ENCODE peak calls at places on chromosomes 2 and 18, in six cellular contexts. B is PC-3, N is fibroblast of pulmonary artery, J is fibroblast of lung, X is IMR-90, V is ovary. F is an unnamed sample.

GRCh38 chr2:232539298-232540231 is at the start of gene CHRNG:
- DNase-seq in X (no peak), N (no peak), B (no peak), J (no peak), V (no peak), F (no peak)

GRCh38 chr2:124959582-124959981 is 934.5 kb downstream of the CNTNAP5 start:
- DNase-seq in V (no peak), J (peak), B (no peak), X (no peak), N (peak), F (no peak)

GRCh38 chr18:42513416-42513815 is 558.4 kb downstream of the PIK3C3 start:
- DNase-seq in B (no peak), X (no peak), J (no peak), V (no peak), N (no peak), F (no peak)

GRCh38 chr2:182229288-182229687 is 197.5 kb downstream of the PDE1A start:
- DNase-seq in B (peak), J (peak), V (no peak), N (peak), X (peak), F (no peak)

GRCh38 chr2:156704132-156704531 is 268.0 kb downstream of the GPD2 start:
- DNase-seq in B (no peak), J (peak), V (no peak), N (no peak), X (no peak), F (no peak)

GRCh38 chr2:83081835-83082522 is 1377.1 kb downstream of the SUCLG1 start:
- DNase-seq in J (peak), V (no peak), N (peak), X (peak), B (peak), F (peak)

GRCh38 chr18:62505669-62506494 is 16.9 kb upstream of the ZCCHC2 start:
- DNase-seq in B (peak), V (no peak), J (peak), N (peak), X (no peak), F (no peak)

GRCh38 chr2:226794077-226794670 is 5.4 kb downstream of the IRS1 start:
- DNase-seq in N (peak), V (no peak), B (no peak), X (peak), J (peak), F (no peak)

GRCh38 chr2:233426619-233427342 is 72.5 kb downstream of the DGKD start:
- DNase-seq in B (peak), V (no peak), J (peak), N (peak), X (peak), F (no peak)

GRCh38 chr2:71926098-71926466 is 221.6 kb downstream of the CYP26B1 start:
- DNase-seq in V (no peak), J (no peak), X (no peak), N (no peak), B (no peak), F (no peak)

GRCh38 chr2:111686994-111687393 is 197.0 kb downstream of the ANAPC1 start:
- DNase-seq in V (no peak), N (no peak), B (no peak), J (no peak), X (no peak), F (no peak)

GRCh38 chr2:112259509-112260294 is 4.9 kb upstream of the ZC3H8 start:
- DNase-seq in B (peak), N (peak), J (peak), X (peak), V (peak), F (peak)

GRCh38 chr2:182553483-182553882 is 126.6 kb upstream of the PDE1A start:
- DNase-seq in V (no peak), X (no peak), N (no peak), J (no peak), B (no peak), F (no peak)

GRCh38 chr2:62466501-62466854 is 39.5 kb downstream of the TMEM17 start:
- DNase-seq in J (no peak), B (no peak), V (no peak), X (no peak), N (no peak), F (no peak)

GRCh38 chr2:123659120-123659519 is 366.0 kb upstream of the CNTNAP5 start:
- DNase-seq in J (no peak), B (no peak), V (no peak), N (no peak), X (no peak), F (no peak)

GRCh38 chr18:11669271-11669947 is 19.7 kb upstream of the GNAL start:
- DNase-seq in V (no peak), N (no peak), X (no peak), B (no peak), J (no peak), F (no peak)

GRCh38 chr2:5690718-5691658 is 1.2 kb upstream of the SOX11 start:
- DNase-seq in J (peak), N (no peak), X (peak), V (no peak), B (no peak), F (no peak)

GRCh38 chr18:77870238-77870637 is 620.6 kb downstream of the GALR1 start:
- DNase-seq in B (no peak), V (no peak), X (no peak), J (no peak), N (no peak), F (no peak)

GRCh38 chr18:75204978-75205759 is 3.8 kb downstream of the PTGR3 start:
- DNase-seq in J (no peak), N (no peak), X (peak), B (no peak), V (no peak), F (no peak)
- H3K4me3 ChIP-seq in J (peak), N (peak), X (peak), B (no peak), V (peak), F (peak)

GRCh38 chr2:220463876-220464275 is 836.4 kb downstream of the SLC4A3 start:
- DNase-seq in B (no peak), J (no peak), N (no peak), V (no peak), X (no peak), F (no peak)
- H3K4me3 ChIP-seq in B (no peak), J (no peak), N (no peak), V (no peak), X (no peak), F (no peak)

DNA sequence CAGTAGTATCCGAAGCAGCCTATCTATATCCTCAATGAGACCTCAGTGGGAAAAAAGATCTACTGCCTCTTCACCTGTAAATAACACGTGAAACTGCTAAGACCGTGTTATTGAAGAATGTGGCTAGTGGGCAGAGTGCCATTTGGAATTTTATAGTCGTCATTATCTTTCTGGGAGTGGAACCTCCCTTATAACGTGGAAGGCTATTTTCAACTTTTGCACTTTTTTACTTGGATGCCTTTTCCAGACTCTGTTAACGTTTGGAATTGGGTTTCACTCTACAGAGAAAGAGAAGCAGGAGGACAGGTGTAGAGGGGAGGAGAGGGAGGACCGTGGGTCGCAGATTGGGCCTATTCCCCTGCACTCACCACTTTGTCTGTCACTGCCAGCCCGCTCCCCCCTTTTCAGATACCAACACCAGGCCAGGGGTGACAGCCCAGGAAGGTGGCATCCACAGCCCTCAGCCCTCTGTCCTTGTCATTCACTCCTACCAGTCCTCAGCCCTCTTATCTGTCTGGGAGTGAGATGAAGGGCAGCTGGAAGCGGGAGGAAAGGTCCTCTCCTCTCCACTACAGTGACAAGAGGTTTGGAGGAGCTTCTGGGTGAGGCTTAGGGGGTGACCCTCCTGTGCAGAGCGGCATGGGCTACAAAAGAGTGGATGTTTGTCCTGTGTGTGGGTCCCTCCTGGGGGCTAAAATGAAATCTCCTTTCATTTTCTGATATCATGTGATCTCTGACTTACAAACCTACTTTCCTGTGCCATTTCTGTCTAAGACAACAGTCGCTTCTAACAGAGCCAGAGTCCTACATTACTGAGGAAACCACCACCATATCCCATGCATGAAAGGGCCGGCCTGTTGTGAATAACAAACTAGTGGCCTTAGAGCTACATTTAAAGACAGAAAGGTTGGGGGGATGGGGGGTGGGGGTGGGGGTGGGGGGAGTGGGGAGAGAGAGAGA is 23.9 kb upstream of the CEP68 start:
- DNase-seq in V (no peak), X (no peak), N (peak), B (peak), J (no peak), F (no peak)
- H3K4me3 ChIP-seq in V (no peak), X (no peak), N (no peak), B (peak), J (no peak), F (no peak)

DNA sequence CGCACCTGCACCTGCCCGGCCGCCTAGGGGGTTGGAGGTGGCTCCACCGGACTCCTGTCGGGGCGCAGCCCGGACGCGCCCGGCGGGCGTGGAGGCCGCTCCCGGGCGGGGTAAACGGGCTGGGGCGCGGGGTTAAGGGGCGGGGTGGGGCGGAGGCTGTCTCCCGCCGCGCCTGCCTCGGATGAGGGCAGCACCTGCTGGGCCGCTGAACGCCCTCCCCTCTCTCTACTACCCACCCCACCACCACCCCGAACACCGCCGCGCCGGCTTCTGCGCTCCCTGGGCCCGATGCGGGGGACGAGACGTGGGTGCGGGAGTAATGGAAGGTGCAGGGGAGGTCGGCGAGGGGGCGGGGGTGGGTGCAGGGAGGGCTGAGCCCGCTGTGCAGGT is 224.8 kb upstream of the ID2 start:
- DNase-seq in J (no peak), V (no peak), N (no peak), X (no peak), B (no peak), F (no peak)
- H3K4me3 ChIP-seq in J (no peak), V (no peak), N (no peak), X (no peak), B (no peak), F (no peak)

GRCh38 chr2:177262137-177262536 is 2.4 kb downstream of the NFE2L2 start:
- DNase-seq in X (no peak), J (no peak), B (no peak), N (no peak), V (no peak), F (no peak)
- H3K4me3 ChIP-seq in X (peak), J (peak), B (peak), N (peak), V (peak), F (peak)

GRCh38 chr18:7919565-7919964 is 352.4 kb downstream of the PTPRM start:
- DNase-seq in V (no peak), B (peak), N (no peak), X (no peak), J (no peak), F (no peak)

GRCh38 chr18:7918696-7919095 is 351.6 kb downstream of the PTPRM start:
- DNase-seq in B (no peak), N (peak), J (no peak), X (no peak), V (no peak), F (no peak)

GRCh38 chr18:7924616-7925015 is 357.5 kb downstream of the PTPRM start:
- DNase-seq in J (no peak), N (no peak), B (no peak), V (no peak), X (no peak), F (no peak)

GRCh38 chr18:7923105-7923504 is 356.0 kb downstream of the PTPRM start:
- DNase-seq in N (no peak), J (no peak), V (no peak), B (peak), X (no peak), F (no peak)

DNA sequence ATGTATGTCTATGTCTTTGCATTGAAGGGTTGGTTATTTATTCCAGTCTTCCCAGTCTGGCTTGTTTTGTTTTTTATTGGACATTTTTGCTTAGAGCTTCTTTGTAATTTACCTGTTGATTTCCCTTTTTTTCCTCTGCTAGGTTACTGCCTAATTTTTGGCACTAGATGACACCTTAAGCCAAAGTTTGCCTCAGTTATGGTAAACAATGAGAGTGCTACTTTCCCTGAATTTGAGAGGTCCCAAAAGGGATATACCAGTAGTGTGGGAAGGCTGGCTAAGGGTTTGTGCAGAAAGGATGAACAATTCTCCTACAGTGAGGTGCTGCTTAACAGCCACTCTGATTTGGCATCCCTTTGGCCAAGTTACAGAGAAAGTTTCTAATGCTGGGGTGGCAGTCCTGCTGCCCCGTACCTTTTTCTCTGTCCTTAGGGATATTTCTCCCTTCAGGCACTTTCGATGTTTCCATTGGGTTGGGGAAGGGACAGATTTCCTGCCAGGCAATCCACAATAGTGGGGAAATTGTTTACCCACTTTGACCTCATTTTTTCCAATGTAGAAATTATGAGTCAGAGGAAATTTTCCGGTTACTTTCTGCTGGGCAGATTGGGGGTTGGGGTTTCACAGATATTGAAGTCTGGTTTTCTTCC is 354.9 kb downstream of the PTPRM start:
- DNase-seq in X (peak), N (peak), J (peak), V (no peak), B (peak), F (no peak)
- H3K4me3 ChIP-seq in X (no peak), N (no peak), J (no peak), V (no peak), B (peak), F (no peak)

DNA sequence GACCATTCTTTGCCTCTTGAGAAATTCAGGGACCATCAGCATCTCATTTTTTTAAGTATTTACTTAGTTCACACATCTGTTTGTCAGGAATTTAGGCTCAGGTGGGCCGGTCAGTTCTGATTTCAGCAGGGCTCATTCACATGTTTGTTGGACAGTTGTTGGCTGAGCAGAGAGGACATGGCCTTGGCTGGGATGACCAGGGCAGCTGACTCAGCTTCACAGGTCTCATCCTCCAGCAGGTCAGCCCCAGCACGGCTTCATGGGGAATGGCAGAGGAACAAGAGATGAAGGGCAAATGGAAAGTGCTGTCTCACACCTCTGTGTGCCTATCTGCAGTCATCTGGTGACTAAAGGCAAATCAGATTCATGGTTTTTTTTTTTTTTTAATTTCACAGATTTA is 136.1 kb upstream of the TMEM200C start:
- DNase-seq in V (no peak), N (no peak), X (no peak), B (no peak), J (no peak), F (no peak)
- H3K4me3 ChIP-seq in V (no peak), N (no peak), X (no peak), B (no peak), J (no peak), F (no peak)

GRCh38 chr18:3626927-3627240 is 176.9 kb downstream of the TGIF1 start:
- DNase-seq in X (no peak), N (no peak), B (peak), J (no peak), V (no peak), F (no peak)

GRCh38 chr18:3624818-3625716 is 175.1 kb downstream of the TGIF1 start:
- DNase-seq in V (no peak), B (peak), J (peak), X (peak), N (peak), F (peak)

GRCh38 chr18:3625717-3626091 is 175.7 kb downstream of the TGIF1 start:
- DNase-seq in V (no peak), N (no peak), J (no peak), X (peak), B (peak), F (no peak)

GRCh38 chr18:3624546-3624817 is 174.5 kb downstream of the TGIF1 start:
- DNase-seq in N (no peak), B (no peak), J (no peak), X (no peak), V (no peak), F (no peak)

GRCh38 chr18:3623769-3624545 is 174.0 kb downstream of the TGIF1 start:
- DNase-seq in J (peak), N (peak), B (peak), V (peak), X (peak), F (peak)
- H3K4me3 ChIP-seq in J (peak), N (peak), B (peak), V (no peak), X (peak), F (peak)

GRCh38 chr18:25164837-25165791 is 186.9 kb downstream of the ZNF521 start:
- DNase-seq in V (no peak), N (peak), B (no peak), J (peak), X (peak), F (peak)

GRCh38 chr18:25168011-25168410 is 184.0 kb downstream of the ZNF521 start:
- DNase-seq in N (no peak), V (no peak), J (no peak), X (no peak), B (no peak), F (no peak)

GRCh38 chr18:25166113-25166512 is 185.9 kb downstream of the ZNF521 start:
- DNase-seq in N (no peak), X (peak), J (no peak), B (no peak), V (no peak), F (no peak)

GRCh38 chr18:25169701-25170100 is 182.3 kb downstream of the ZNF521 start:
- DNase-seq in J (peak), B (no peak), X (peak), V (no peak), N (no peak), F (no peak)

DNA sequence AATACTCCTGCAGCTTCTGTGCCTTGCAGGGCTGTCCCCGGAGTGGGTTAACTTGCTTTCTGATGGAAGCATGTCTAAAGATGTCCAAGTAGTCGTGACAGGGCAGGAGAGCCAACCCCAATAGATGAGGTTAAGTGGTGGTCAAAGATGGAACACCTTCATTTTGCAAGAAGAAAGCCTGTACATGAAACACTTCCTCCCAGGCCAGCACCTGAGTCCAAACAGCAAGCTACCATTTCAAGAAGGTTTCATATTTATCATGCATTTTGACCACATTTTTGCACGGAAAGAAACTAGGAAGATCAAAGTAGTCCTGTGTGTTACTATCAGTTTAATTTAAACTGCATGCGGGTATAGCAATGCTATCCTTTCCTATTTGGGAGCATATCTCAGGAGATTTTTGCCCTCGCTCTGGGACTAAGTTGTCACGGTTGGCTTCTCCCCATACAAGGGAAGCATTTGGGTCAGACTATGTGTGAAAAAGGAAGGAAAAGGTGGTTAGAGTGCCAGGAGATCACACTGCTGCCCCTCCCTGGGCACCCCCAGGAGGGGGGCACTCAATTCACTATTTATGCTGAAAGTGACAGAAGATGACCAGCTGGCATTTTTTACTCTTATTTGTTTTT is 187.6 kb downstream of the ZNF521 start:
- DNase-seq in X (no peak), J (no peak), N (no peak), B (no peak), V (no peak), F (no peak)
- H3K4me3 ChIP-seq in X (peak), J (peak), N (peak), B (no peak), V (peak), F (no peak)

DNA sequence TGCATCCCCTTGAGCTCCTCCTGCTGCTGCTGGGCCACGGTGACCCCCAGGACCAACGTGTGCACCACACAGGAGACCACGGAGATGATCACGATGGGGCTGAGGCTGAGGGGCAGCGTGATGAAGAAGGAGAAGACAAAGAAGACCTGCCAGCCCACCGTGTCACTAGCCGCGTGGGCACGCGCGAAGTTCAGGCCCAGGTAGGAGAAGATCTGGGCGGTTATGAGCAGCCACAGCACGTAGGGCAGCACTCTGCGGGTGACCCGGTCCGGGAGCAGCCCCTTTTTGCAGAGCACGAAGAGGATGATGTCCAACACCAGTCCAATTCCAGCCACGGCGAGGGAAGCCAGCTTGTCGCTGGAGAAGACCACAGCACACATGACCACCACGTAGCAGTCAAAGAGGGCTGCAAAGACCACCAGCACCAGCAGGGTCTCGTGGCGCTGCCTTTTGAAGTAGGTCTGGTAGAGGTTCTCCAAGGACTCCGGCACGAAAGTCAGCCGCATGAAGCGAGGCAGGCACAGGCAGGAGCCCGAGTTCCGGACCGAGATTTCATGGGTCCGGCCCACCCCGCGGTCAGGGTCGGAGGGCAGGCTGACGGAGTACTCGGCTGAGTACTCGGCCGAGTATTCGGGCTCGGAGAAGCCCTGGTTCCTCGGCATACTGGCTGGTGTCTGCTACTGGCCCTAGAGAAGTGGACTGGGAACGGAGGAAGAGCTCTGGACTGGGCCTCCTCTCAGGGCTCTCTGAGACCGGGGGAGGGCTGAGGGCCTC is 1.5 kb downstream of the ADCY3 start:
- DNase-seq in X (no peak), V (no peak), N (no peak), B (no peak), J (no peak), F (no peak)
- H3K4me3 ChIP-seq in X (peak), V (peak), N (peak), B (peak), J (peak), F (peak)